ENCODE peak calls at places on chromosomes 6 and 20, in six cellular contexts. K is GM12892; L is EL; I is AG09309; F is CD8-positive, alpha-beta memory T cell; X is mesendoderm. R is an unnamed sample.

GRCh38 chr6:33091957-33092356 is 16.2 kb downstream of the HLA-DPB1 start:
- DNase-seq in K (peak; percentile 32), L (no peak), I (no peak), F (peak; percentile 54), X (peak; percentile 79), R (no peak)

GRCh38 chr20:53328956-53329355 is 264.7 kb downstream of the ZNF217 start:
- DNase-seq in K (no peak), L (no peak), I (no peak), F (no peak), X (no peak), R (no peak)

GRCh38 chr6:73652637-73653570 is 888 bp downstream of the SLC17A5 start:
- DNase-seq in K (peak; percentile 46), L (peak; percentile 61), I (no peak), F (peak; percentile 58), X (peak; percentile 89), R (peak; percentile 19)

GRCh38 chr6:155883741-155884140 is 428.1 kb upstream of the NOX3 start:
- DNase-seq in K (no peak), L (peak; percentile 45), I (no peak), F (no peak), X (no peak), R (no peak)

GRCh38 chr6:14818422-14818884 is 427.4 kb upstream of the JARID2 start:
- DNase-seq in K (no peak), L (peak; percentile 32), I (no peak), F (no peak), X (no peak), R (no peak)

GRCh38 chr6:3759656-3760245 is 8.2 kb upstream of the PXDC1 start:
- DNase-seq in K (no peak), L (peak; percentile 87), I (peak; percentile 77), F (no peak), X (no peak), R (no peak)

GRCh38 chr6:157823001-157823522 is at the start of gene SNX9:
- DNase-seq in K (peak; percentile 56), L (peak; percentile 80), I (no peak), F (peak; percentile 58), X (peak; percentile 88), R (peak; percentile 57)

GRCh38 chr6:37473364-37474095 is 26.2 kb downstream of the CCDC167 start:
- DNase-seq in K (no peak), L (peak; percentile 80), I (no peak), F (no peak), X (no peak), R (no peak)

GRCh38 chr6:108002365-108003221 is 44.6 kb upstream of the SEC63 start:
- DNase-seq in K (no peak), L (peak; percentile 36), I (no peak), F (no peak), X (peak; percentile 77), R (peak; percentile 83)

GRCh38 chr20:18679020-18679419 is 91.2 kb downstream of the DTD1 start:
- DNase-seq in K (no peak), L (no peak), I (no peak), F (no peak), X (peak; percentile 42), R (no peak)

GRCh38 chr6:125746731-125747588 is 2.5 kb upstream of the HEY2 start:
- DNase-seq in K (no peak), L (peak; percentile 44), I (no peak), F (peak; percentile 67), X (peak; percentile 97), R (peak; percentile 18)

GRCh38 chr6:53961679-53962370 is 149.4 kb upstream of the MLIP start:
- DNase-seq in K (no peak), L (peak; percentile 81), I (no peak), F (no peak), X (peak; percentile 95), R (no peak)

GRCh38 chr6:3825331-3825831 is 23.8 kb upstream of the FAM50B start:
- DNase-seq in K (no peak), L (peak; percentile 73), I (no peak), F (no peak), X (peak; percentile 72), R (peak; percentile 45)

GRCh38 chr6:170553686-170554085 is 483 bp upstream of the TBP start:
- DNase-seq in K (no peak), L (no peak), I (no peak), F (no peak), X (no peak), R (no peak)

GRCh38 chr6:42694586-42694985 is 27.8 kb downstream of the PRPH2 start:
- DNase-seq in K (no peak), L (peak; percentile 84), I (peak; percentile 44), F (no peak), X (no peak), R (no peak)

GRCh38 chr6:31634969-31635575 is 14.6 kb downstream of the PRRC2A start:
- DNase-seq in K (no peak), L (no peak), I (no peak), F (no peak), X (no peak), R (no peak)

GRCh38 chr20:61419010-61419409 is 166.9 kb downstream of the CDH4 start:
- DNase-seq in K (no peak), L (no peak), I (no peak), F (no peak), X (no peak), R (no peak)

GRCh38 chr20:41717464-41717863 is 99.3 kb upstream of the CHD6 start:
- DNase-seq in K (no peak), L (no peak), I (no peak), F (no peak), X (no peak), R (no peak)

GRCh38 chr6:5676701-5677100 is 330.0 kb downstream of the NRN1 start:
- DNase-seq in K (no peak), L (no peak), I (no peak), F (no peak), X (no peak), R (no peak)

GRCh38 chr6:42771741-42772100 is 10.1 kb upstream of the BICRAL start:
- DNase-seq in K (no peak), L (no peak), I (no peak), F (peak; percentile 20), X (no peak), R (no peak)

GRCh38 chr6:71855406-71855805 is 30.9 kb upstream of the RIMS1 start:
- DNase-seq in K (no peak), L (no peak), I (no peak), F (no peak), X (peak; percentile 4), R (no peak)

GRCh38 chr6:3159805-3160781 is 2.7 kb upstream of the TUBB2A start:
- DNase-seq in K (no peak), L (no peak), I (no peak), F (peak; percentile 66), X (peak; percentile 83), R (peak; percentile 39)